ENCODE peak calls at places on chromosomes 13 and 19, in six cellular contexts. One of them, this sample, is unnamed.

GRCh38 chr19:54481326-54481930 is 8.3 kb upstream of the CDC42EP5 start:
- DNase-seq in uterus: no peak
- DNase-seq in astrocyte of the spinal cord: no peak
- DNase-seq in breast epithelium: no peak
- DNase-seq in A549: peak
- DNase-seq in mesothelial cell of epicardium: no peak
- DNase-seq in this sample: no peak

GRCh38 chr19:23509686-23510450 is 114.6 kb upstream of the ZNF91 start:
- DNase-seq in uterus: no peak
- DNase-seq in A549: no peak
- DNase-seq in breast epithelium: no peak
- DNase-seq in astrocyte of the spinal cord: no peak
- DNase-seq in mesothelial cell of epicardium: no peak
- DNase-seq in this sample: no peak

GRCh38 chr19:47806435-47806834 is 2.1 kb upstream of the TPRX1 start:
- DNase-seq in A549: no peak
- DNase-seq in uterus: no peak
- DNase-seq in mesothelial cell of epicardium: no peak
- DNase-seq in breast epithelium: no peak
- DNase-seq in astrocyte of the spinal cord: no peak
- DNase-seq in this sample: no peak

GRCh38 chr19:5296457-5297271 is 43.9 kb downstream of the PTPRS start:
- DNase-seq in breast epithelium: no peak
- DNase-seq in A549: no peak
- DNase-seq in astrocyte of the spinal cord: no peak
- DNase-seq in mesothelial cell of epicardium: no peak
- DNase-seq in uterus: no peak
- DNase-seq in this sample: no peak

GRCh38 chr19:511101-511841 is 4.0 kb downstream of the TPGS1 start:
- DNase-seq in A549: no peak
- DNase-seq in uterus: no peak
- DNase-seq in breast epithelium: no peak
- DNase-seq in astrocyte of the spinal cord: peak
- DNase-seq in mesothelial cell of epicardium: no peak
- DNase-seq in this sample: no peak

GRCh38 chr13:92187378-92187989 is 789.1 kb downstream of the GPC5 start:
- DNase-seq in mesothelial cell of epicardium: no peak
- DNase-seq in astrocyte of the spinal cord: peak
- DNase-seq in A549: peak
- DNase-seq in uterus: no peak
- DNase-seq in breast epithelium: no peak
- DNase-seq in this sample: no peak

GRCh38 chr13:73708393-73708985 is 425.7 kb downstream of the KLF12 start:
- DNase-seq in breast epithelium: peak
- DNase-seq in uterus: peak
- DNase-seq in A549: peak
- DNase-seq in mesothelial cell of epicardium: no peak
- DNase-seq in astrocyte of the spinal cord: peak
- DNase-seq in this sample: no peak

GRCh38 chr13:95676100-95676774 is 702 bp upstream of the DNAJC3 start:
- DNase-seq in mesothelial cell of epicardium: no peak
- DNase-seq in A549: peak
- DNase-seq in astrocyte of the spinal cord: peak
- DNase-seq in uterus: no peak
- DNase-seq in breast epithelium: peak
- DNase-seq in this sample: no peak

GRCh38 chr19:1618157-1619093 is 13.2 kb upstream of the UQCR11 start:
- DNase-seq in astrocyte of the spinal cord: peak
- DNase-seq in A549: peak
- DNase-seq in breast epithelium: no peak
- DNase-seq in uterus: no peak
- DNase-seq in mesothelial cell of epicardium: no peak
- DNase-seq in this sample: no peak

GRCh38 chr19:31214086-31214485 is 135.2 kb downstream of the TSHZ3 start:
- DNase-seq in A549: peak
- DNase-seq in breast epithelium: peak
- DNase-seq in astrocyte of the spinal cord: peak
- DNase-seq in mesothelial cell of epicardium: no peak
- DNase-seq in uterus: peak
- DNase-seq in this sample: no peak

GRCh38 chr13:97030705-97031452 is 36.6 kb upstream of the OXGR1 start:
- DNase-seq in A549: peak
- DNase-seq in breast epithelium: no peak
- DNase-seq in mesothelial cell of epicardium: no peak
- DNase-seq in uterus: no peak
- DNase-seq in astrocyte of the spinal cord: peak
- DNase-seq in this sample: no peak

GRCh38 chr19:39003188-39003587 is 27.6 kb upstream of the FBXO17 start:
- DNase-seq in uterus: no peak
- DNase-seq in mesothelial cell of epicardium: no peak
- DNase-seq in breast epithelium: no peak
- DNase-seq in A549: no peak
- DNase-seq in astrocyte of the spinal cord: no peak
- DNase-seq in this sample: no peak

GRCh38 chr13:66534561-66534960 is 695.6 kb downstream of the PCDH9 start:
- DNase-seq in A549: no peak
- DNase-seq in breast epithelium: no peak
- DNase-seq in astrocyte of the spinal cord: peak
- DNase-seq in uterus: no peak
- DNase-seq in mesothelial cell of epicardium: no peak
- DNase-seq in this sample: no peak

GRCh38 chr19:38004505-38005223 is 97.7 kb downstream of the SIPA1L3 start:
- DNase-seq in A549: peak
- DNase-seq in astrocyte of the spinal cord: peak
- DNase-seq in breast epithelium: peak
- DNase-seq in mesothelial cell of epicardium: peak
- DNase-seq in uterus: peak
- DNase-seq in this sample: peak

GRCh38 chr19:34336781-34337271 is 28.2 kb upstream of the GPI start:
- DNase-seq in A549: peak
- DNase-seq in mesothelial cell of epicardium: no peak
- DNase-seq in uterus: no peak
- DNase-seq in breast epithelium: no peak
- DNase-seq in astrocyte of the spinal cord: peak
- DNase-seq in this sample: no peak

GRCh38 chr13:50198508-50198907 is 183.3 kb downstream of the KCNRG start:
- DNase-seq in breast epithelium: no peak
- DNase-seq in astrocyte of the spinal cord: peak
- DNase-seq in A549: no peak
- DNase-seq in mesothelial cell of epicardium: no peak
- DNase-seq in uterus: no peak
- DNase-seq in this sample: no peak

GRCh38 chr13:27298849-27299248 is 28.2 kb downstream of the RASL11A start:
- DNase-seq in A549: no peak
- DNase-seq in breast epithelium: no peak
- DNase-seq in uterus: no peak
- DNase-seq in astrocyte of the spinal cord: no peak
- DNase-seq in mesothelial cell of epicardium: no peak
- DNase-seq in this sample: no peak

GRCh38 chr19:32824906-32825608 is 44.5 kb downstream of the SLC7A9 start:
- DNase-seq in A549: no peak
- DNase-seq in breast epithelium: no peak
- DNase-seq in uterus: no peak
- DNase-seq in astrocyte of the spinal cord: no peak
- DNase-seq in mesothelial cell of epicardium: no peak
- DNase-seq in this sample: no peak

GRCh38 chr19:8449830-8450229 is 5.1 kb downstream of the HNRNPM start:
- DNase-seq in astrocyte of the spinal cord: no peak
- DNase-seq in A549: no peak
- DNase-seq in mesothelial cell of epicardium: no peak
- DNase-seq in breast epithelium: peak
- DNase-seq in uterus: no peak
- DNase-seq in this sample: no peak

GRCh38 chr19:8446055-8446709 is 1.4 kb downstream of the HNRNPM start:
- DNase-seq in mesothelial cell of epicardium: no peak
- DNase-seq in breast epithelium: no peak
- DNase-seq in astrocyte of the spinal cord: no peak
- DNase-seq in uterus: no peak
- DNase-seq in A549: no peak
- DNase-seq in this sample: no peak

GRCh38 chr19:8441725-8442544 is 2.8 kb upstream of the HNRNPM start:
- DNase-seq in uterus: no peak
- DNase-seq in A549: no peak
- DNase-seq in breast epithelium: no peak
- DNase-seq in astrocyte of the spinal cord: no peak
- DNase-seq in mesothelial cell of epicardium: no peak
- DNase-seq in this sample: no peak

GRCh38 chr19:8444677-8445487 is at the start of gene HNRNPM:
- DNase-seq in breast epithelium: peak
- DNase-seq in A549: peak
- DNase-seq in astrocyte of the spinal cord: peak
- DNase-seq in mesothelial cell of epicardium: peak
- DNase-seq in uterus: peak
- DNase-seq in this sample: peak

DNA sequence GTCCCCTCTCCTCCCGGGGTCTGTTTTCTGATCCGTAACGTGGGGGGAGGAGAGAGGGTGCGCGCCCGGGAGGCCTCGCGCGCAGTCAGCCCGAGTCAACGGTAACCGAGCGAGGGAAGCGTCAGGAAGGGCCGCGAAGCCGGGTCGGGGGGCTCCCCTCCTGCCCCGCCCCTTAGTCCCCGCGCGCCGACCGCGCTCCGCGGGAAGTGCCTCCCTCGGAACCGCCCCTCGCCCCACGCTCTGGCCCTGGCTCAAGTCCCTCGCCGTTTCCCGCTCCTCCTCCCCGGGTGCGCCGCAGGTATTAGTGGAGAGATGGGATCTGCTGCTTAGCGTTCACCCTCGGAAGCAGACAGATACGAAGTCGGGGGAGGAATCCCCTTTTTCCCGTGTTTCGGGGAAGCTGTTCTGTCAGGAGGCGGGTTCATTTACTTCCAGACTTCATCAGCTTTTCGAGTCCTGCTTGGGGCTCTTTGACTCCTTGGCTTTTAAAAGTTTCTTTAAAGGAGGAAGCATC is 770 bp downstream of the HNRNPM start:
- DNase-seq in astrocyte of the spinal cord: no peak
- DNase-seq in uterus: peak
- DNase-seq in breast epithelium: peak
- DNase-seq in A549: no peak
- DNase-seq in mesothelial cell of epicardium: peak
- DNase-seq in this sample: peak
- TF ChIP-seq CTCF in astrocyte of the spinal cord: no peak
- TF ChIP-seq CTCF in uterus: no peak
- TF ChIP-seq CTCF in breast epithelium: no peak
- TF ChIP-seq CTCF in A549: no peak
- TF ChIP-seq CTCF in mesothelial cell of epicardium: no peak
- TF ChIP-seq CTCF in this sample: no peak

GRCh38 chr13:29566864-29567263 is 28.6 kb downstream of the SLC7A1 start:
- DNase-seq in mesothelial cell of epicardium: no peak
- DNase-seq in astrocyte of the spinal cord: no peak
- DNase-seq in A549: no peak
- DNase-seq in breast epithelium: no peak
- DNase-seq in uterus: no peak
- DNase-seq in this sample: no peak

GRCh38 chr13:29563941-29564340 is 31.5 kb downstream of the SLC7A1 start:
- DNase-seq in A549: no peak
- DNase-seq in mesothelial cell of epicardium: no peak
- DNase-seq in uterus: no peak
- DNase-seq in astrocyte of the spinal cord: no peak
- DNase-seq in breast epithelium: no peak
- DNase-seq in this sample: no peak

GRCh38 chr13:29562762-29563161 is 32.7 kb downstream of the SLC7A1 start:
- DNase-seq in breast epithelium: no peak
- DNase-seq in astrocyte of the spinal cord: no peak
- DNase-seq in mesothelial cell of epicardium: no peak
- DNase-seq in uterus: no peak
- DNase-seq in A549: no peak
- DNase-seq in this sample: no peak

GRCh38 chr13:29566206-29566605 is 29.3 kb downstream of the SLC7A1 start:
- DNase-seq in astrocyte of the spinal cord: no peak
- DNase-seq in A549: no peak
- DNase-seq in breast epithelium: no peak
- DNase-seq in mesothelial cell of epicardium: no peak
- DNase-seq in uterus: no peak
- DNase-seq in this sample: no peak

DNA sequence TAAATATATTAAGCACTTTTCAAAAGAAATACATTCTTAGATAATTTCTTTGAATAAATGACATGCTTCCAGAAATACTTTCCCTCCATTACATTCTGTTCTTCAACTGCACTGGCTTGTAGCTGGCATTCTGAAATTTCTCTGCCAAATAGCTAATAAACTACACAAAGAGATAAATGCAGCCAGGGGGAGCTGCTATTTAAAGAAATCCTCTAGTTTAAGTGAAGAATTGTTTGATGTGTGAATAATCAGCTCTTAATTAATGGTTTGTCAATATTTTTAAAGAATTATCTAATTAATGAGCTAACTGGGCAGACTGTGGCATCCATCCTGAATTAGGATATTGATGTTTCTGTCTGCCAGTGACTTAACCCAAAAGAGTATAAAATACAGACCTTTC is 30.7 kb downstream of the SLC7A1 start:
- DNase-seq in breast epithelium: no peak
- DNase-seq in A549: no peak
- DNase-seq in astrocyte of the spinal cord: no peak
- DNase-seq in mesothelial cell of epicardium: no peak
- DNase-seq in uterus: no peak
- DNase-seq in this sample: no peak
- TF ChIP-seq CTCF in breast epithelium: no peak
- TF ChIP-seq CTCF in A549: no peak
- TF ChIP-seq CTCF in astrocyte of the spinal cord: peak
- TF ChIP-seq CTCF in mesothelial cell of epicardium: no peak
- TF ChIP-seq CTCF in uterus: peak
- TF ChIP-seq CTCF in this sample: no peak

GRCh38 chr19:49056101-49056901 is 1.2 kb downstream of the CGB7 start:
- DNase-seq in A549: peak
- DNase-seq in mesothelial cell of epicardium: no peak
- DNase-seq in astrocyte of the spinal cord: peak
- DNase-seq in breast epithelium: peak
- DNase-seq in uterus: peak
- DNase-seq in this sample: peak
- TF ChIP-seq CTCF in A549: peak
- TF ChIP-seq CTCF in mesothelial cell of epicardium: peak
- TF ChIP-seq CTCF in astrocyte of the spinal cord: peak
- TF ChIP-seq CTCF in breast epithelium: no peak
- TF ChIP-seq CTCF in uterus: no peak
- TF ChIP-seq CTCF in this sample: no peak

GRCh38 chr13:51816604-51817254 is 12.8 kb upstream of the DHRS12 start:
- DNase-seq in uterus: no peak
- DNase-seq in mesothelial cell of epicardium: no peak
- DNase-seq in A549: peak
- DNase-seq in astrocyte of the spinal cord: no peak
- DNase-seq in breast epithelium: no peak
- DNase-seq in this sample: no peak

GRCh38 chr13:51815848-51816247 is 11.9 kb upstream of the DHRS12 start:
- DNase-seq in mesothelial cell of epicardium: no peak
- DNase-seq in A549: no peak
- DNase-seq in astrocyte of the spinal cord: no peak
- DNase-seq in uterus: no peak
- DNase-seq in breast epithelium: no peak
- DNase-seq in this sample: no peak

GRCh38 chr13:51817717-51818116 is 13.8 kb upstream of the DHRS12 start:
- DNase-seq in A549: no peak
- DNase-seq in mesothelial cell of epicardium: no peak
- DNase-seq in astrocyte of the spinal cord: no peak
- DNase-seq in uterus: no peak
- DNase-seq in breast epithelium: no peak
- DNase-seq in this sample: no peak

GRCh38 chr13:51814071-51814470 is 10.1 kb upstream of the DHRS12 start:
- DNase-seq in breast epithelium: no peak
- DNase-seq in astrocyte of the spinal cord: no peak
- DNase-seq in uterus: no peak
- DNase-seq in A549: no peak
- DNase-seq in mesothelial cell of epicardium: no peak
- DNase-seq in this sample: no peak

GRCh38 chr13:51814825-51815650 is 11.1 kb upstream of the DHRS12 start:
- DNase-seq in A549: peak
- DNase-seq in breast epithelium: peak
- DNase-seq in astrocyte of the spinal cord: peak
- DNase-seq in uterus: peak
- DNase-seq in mesothelial cell of epicardium: peak
- DNase-seq in this sample: peak
- TF ChIP-seq CTCF in A549: peak
- TF ChIP-seq CTCF in breast epithelium: peak
- TF ChIP-seq CTCF in astrocyte of the spinal cord: peak
- TF ChIP-seq CTCF in uterus: peak
- TF ChIP-seq CTCF in mesothelial cell of epicardium: peak
- TF ChIP-seq CTCF in this sample: peak

This sample was measured in activated B cell treated with CpG ODN at 0.5 μM for 24 hours.